ENCODE peak calls at places on chromosome 13, in ten cellular contexts. Z, M, Y, H, U, V, T, J, X and F are unnamed samples.

GRCh38 chr13:36820222-36820621 is 1.2 kb downstream of the RFXAP start:
- ATAC-seq in Z (no peak), M (no peak), Y (no peak), H (no peak), U (peak), V (no peak), T (no peak), J (no peak), X (no peak), F (peak)

GRCh38 chr13:26343816-26344215 is 89.9 kb downstream of the CDK8 start:
- ATAC-seq in Z (no peak), M (no peak), Y (no peak), H (no peak), U (no peak), V (no peak), T (no peak), J (no peak), X (no peak), F (no peak)

GRCh38 chr13:77429320-77430142 is 102.6 kb upstream of the MYCBP2 start:
- ATAC-seq in Z (no peak), M (peak), Y (no peak), H (no peak), U (peak), V (no peak), T (no peak), J (no peak), X (no peak), F (no peak)

GRCh38 chr13:76470991-76471390 is 415.2 kb downstream of the KCTD12 start:
- ATAC-seq in Z (no peak), M (no peak), Y (no peak), H (no peak), U (no peak), V (no peak), T (no peak), J (no peak), X (no peak), F (no peak)

GRCh38 chr13:62697702-62698101 is 1282.1 kb upstream of the PCDH20 start:
- ATAC-seq in Z (no peak), M (no peak), Y (no peak), H (no peak), U (no peak), V (no peak), T (no peak), J (no peak), X (no peak), F (no peak)

GRCh38 chr13:77516342-77516789 is 19.1 kb upstream of the SCEL start:
- ATAC-seq in Z (peak), M (no peak), Y (no peak), H (no peak), U (peak), V (no peak), T (no peak), J (peak), X (no peak), F (peak)

GRCh38 chr13:93147293-93147645 is 79.3 kb upstream of the GPC6 start:
- ATAC-seq in Z (no peak), M (no peak), Y (no peak), H (no peak), U (no peak), V (no peak), T (no peak), J (no peak), X (no peak), F (peak)

GRCh38 chr13:51928231-51928630 is 66.5 kb downstream of the CCDC70 start:
- ATAC-seq in Z (no peak), M (peak), Y (peak), H (no peak), U (no peak), V (peak), T (no peak), J (no peak), X (peak), F (no peak)

GRCh38 chr13:109816112-109816978 is 30.0 kb upstream of the IRS2 start:
- ATAC-seq in Z (no peak), M (no peak), Y (no peak), H (no peak), U (no peak), V (no peak), T (no peak), J (no peak), X (no peak), F (peak)

GRCh38 chr13:80444240-80445015 is 103.5 kb upstream of the SPRY2 start:
- ATAC-seq in Z (no peak), M (peak), Y (no peak), H (peak), U (no peak), V (no peak), T (no peak), J (peak), X (peak), F (no peak)

GRCh38 chr13:43963726-43964125 is 84.0 kb downstream of the LACC1 start:
- ATAC-seq in Z (no peak), M (no peak), Y (peak), H (peak), U (no peak), V (no peak), T (no peak), J (no peak), X (no peak), F (peak)

GRCh38 chr13:22040810-22041364 is 370.0 kb downstream of the FGF9 start:
- ATAC-seq in Z (no peak), M (peak), Y (no peak), H (peak), U (peak), V (no peak), T (peak), J (no peak), X (no peak), F (no peak)

GRCh38 chr13:91767681-91768080 is 369.3 kb downstream of the GPC5 start:
- ATAC-seq in Z (no peak), M (no peak), Y (no peak), H (no peak), U (no peak), V (no peak), T (no peak), J (no peak), X (no peak), F (no peak)

GRCh38 chr13:44191504-44192171 is 182.0 kb upstream of the SERP2 start:
- ATAC-seq in Z (peak), M (no peak), Y (peak), H (peak), U (peak), V (peak), T (peak), J (peak), X (peak), F (peak)

GRCh38 chr13:80273717-80274116 is 67.2 kb downstream of the SPRY2 start:
- ATAC-seq in Z (no peak), M (no peak), Y (no peak), H (no peak), U (no peak), V (no peak), T (no peak), J (no peak), X (no peak), F (no peak)

GRCh38 chr13:105598551-105598950 is 936.9 kb downstream of the EFNB2 start:
- ATAC-seq in Z (peak), M (no peak), Y (no peak), H (no peak), U (no peak), V (peak), T (no peak), J (peak), X (no peak), F (no peak)

GRCh38 chr13:111043575-111043982 is 71.5 kb upstream of the ARHGEF7 start:
- ATAC-seq in Z (peak), M (peak), Y (no peak), H (no peak), U (no peak), V (peak), T (no peak), J (peak), X (peak), F (no peak)

GRCh38 chr13:51906581-51906980 is 44.8 kb downstream of the CCDC70 start:
- ATAC-seq in Z (no peak), M (no peak), Y (peak), H (no peak), U (no peak), V (peak), T (no peak), J (no peak), X (no peak), F (no peak)

GRCh38 chr13:23928985-23929384 is 31.7 kb upstream of the C1QTNF9B start:
- ATAC-seq in Z (no peak), M (no peak), Y (no peak), H (no peak), U (no peak), V (no peak), T (no peak), J (no peak), X (no peak), F (peak)

GRCh38 chr13:112702983-112703379 is 13.1 kb downstream of the ATP11A start:
- ATAC-seq in Z (no peak), M (no peak), Y (no peak), H (no peak), U (no peak), V (no peak), T (no peak), J (peak), X (no peak), F (no peak)

GRCh38 chr13:21673592-21674270 is 2.9 kb downstream of the FGF9 start:
- ATAC-seq in Z (peak), M (peak), Y (peak), H (peak), U (peak), V (peak), T (peak), J (peak), X (peak), F (peak)